ENCODE peak calls at places on chromosomes 16 and 17, in four cellular contexts. N is spleen; I is sigmoid colon; D is CD8-positive, alpha-beta T cell. F is an unnamed sample. For H3K4me1 and H3K9me3, the result is how much of the 10 kb centered on the place peaks cover.

GRCh38 chr16:87160752-87161337 is 156.3 kb downstream of the C16orf95 start:
- DNase-seq in N (no peak), D (no peak), I (no peak), F (peak)

GRCh38 chr16:84761448-84762368 is 58.1 kb upstream of the CRISPLD2 start:
- DNase-seq in N (no peak), I (peak), D (no peak), F (no peak)

GRCh38 chr17:5665164-5665563 is 80.9 kb upstream of the NLRP1 start:
- DNase-seq in I (no peak), N (no peak), D (no peak), F (no peak)

GRCh38 chr16:16867994-16868393 is 489.1 kb downstream of the NPIPA7 start:
- DNase-seq in I (no peak), N (no peak), D (no peak), F (no peak)

GRCh38 chr17:28901866-28902818 is 737 bp downstream of the DHRS13 start:
- DNase-seq in I (no peak), D (peak), N (no peak), F (peak)

GRCh38 chr17:15649861-15650391 is 30.4 kb upstream of the FBXW10B start:
- DNase-seq in D (no peak), I (peak), N (no peak), F (no peak)

GRCh38 chr17:11241611-11242226 is 706 bp downstream of the SHISA6 start:
- DNase-seq in I (no peak), N (no peak), D (no peak), F (no peak)

GRCh38 chr17:49548506-49549310 is 27.0 kb upstream of the NXPH3 start:
- DNase-seq in D (no peak), I (no peak), N (peak), F (peak)

GRCh38 chr17:65407017-65407416 is 154.4 kb downstream of the AXIN2 start:
- DNase-seq in N (no peak), D (no peak), I (no peak), F (no peak)

GRCh38 chr17:4162366-4162765 is 19.4 kb downstream of the CYB5D2 start:
- DNase-seq in D (no peak), I (no peak), N (no peak), F (no peak)

GRCh38 chr16:87305505-87306391 is 11.4 kb downstream of the C16orf95 start:
- DNase-seq in I (no peak), N (no peak), D (no peak), F (no peak)

GRCh38 chr17:52495646-52496045 is 337.1 kb upstream of the CA10 start:
- DNase-seq in N (peak), D (no peak), I (no peak), F (no peak)

GRCh38 chr16:58026705-58027340 is 1.3 kb downstream of the MMP15 start:
- DNase-seq in N (peak), I (no peak), D (no peak), F (peak)

GRCh38 chr17:81684442-81684911 is 666 bp downstream of the HGS start:
- DNase-seq in D (no peak), I (no peak), N (no peak), F (no peak)

GRCh38 chr16:57893559-57894389 is 77.2 kb downstream of the CNGB1 start:
- DNase-seq in I (no peak), D (no peak), N (no peak), F (peak)

GRCh38 chr17:39099686-39100293 is 51.6 kb downstream of the PLXDC1 start:
- DNase-seq in D (no peak), N (no peak), I (peak), F (no peak)

GRCh38 chr16:8474576-8474975 is 115.7 kb downstream of the TMEM114 start:
- DNase-seq in I (no peak), N (no peak), D (no peak), F (no peak)

GRCh38 chr17:56570199-56570598 is 23.3 kb upstream of the NOG start:
- DNase-seq in I (no peak), D (no peak), N (no peak), F (no peak)

GRCh38 chr17:55605705-55606104 is 94.5 kb upstream of the SMIM36 start:
- DNase-seq in N (no peak), D (no peak), I (no peak), F (no peak)

GRCh38 chr17:61720016-61720795 is 129.2 kb upstream of the NACA2 start:
- DNase-seq in I (no peak), D (no peak), N (no peak), F (no peak)

GRCh38 chr17:68381076-68381900 is 76.0 kb downstream of the WIPI1 start:
- DNase-seq in I (peak), N (no peak), D (no peak), F (peak)

GRCh38 chr17:38883592-38884526 is 14.0 kb downstream of the LASP1 start:
- DNase-seq in N (no peak), D (no peak), I (no peak), F (no peak)

GRCh38 chr17:38453951-38454421 is 25.7 kb downstream of the ARHGAP23 start:
- DNase-seq in D (no peak), N (no peak), I (no peak), F (no peak)

DNA sequence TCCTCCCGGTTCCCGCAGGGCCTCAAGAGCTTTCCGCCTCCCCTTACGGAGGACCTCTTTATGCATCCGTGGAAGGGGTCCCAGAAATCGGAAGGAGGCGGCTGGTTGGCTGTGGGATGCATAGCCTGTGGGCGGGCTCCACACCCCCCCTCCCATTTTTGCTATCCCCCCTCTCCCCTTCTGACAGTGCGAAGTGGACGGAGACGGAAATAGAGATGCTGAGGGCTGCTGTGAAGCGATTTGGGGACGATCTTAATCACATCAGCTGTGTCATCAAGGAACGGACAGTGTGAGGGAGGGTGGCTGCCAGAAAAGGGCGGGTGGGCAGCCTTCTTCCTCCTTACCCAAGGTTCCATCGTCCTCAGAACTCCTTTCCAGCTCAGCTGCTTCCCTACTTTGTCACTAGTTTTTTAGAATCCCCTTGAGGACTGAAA is 3.2 kb downstream of the RNASEK start:
- DNase-seq in N (peak), D (no peak), I (no peak), F (no peak)
- H3K4me1 ChIP-seq in N (half or more), D (half or more), I (under half), F (under half)

DNA sequence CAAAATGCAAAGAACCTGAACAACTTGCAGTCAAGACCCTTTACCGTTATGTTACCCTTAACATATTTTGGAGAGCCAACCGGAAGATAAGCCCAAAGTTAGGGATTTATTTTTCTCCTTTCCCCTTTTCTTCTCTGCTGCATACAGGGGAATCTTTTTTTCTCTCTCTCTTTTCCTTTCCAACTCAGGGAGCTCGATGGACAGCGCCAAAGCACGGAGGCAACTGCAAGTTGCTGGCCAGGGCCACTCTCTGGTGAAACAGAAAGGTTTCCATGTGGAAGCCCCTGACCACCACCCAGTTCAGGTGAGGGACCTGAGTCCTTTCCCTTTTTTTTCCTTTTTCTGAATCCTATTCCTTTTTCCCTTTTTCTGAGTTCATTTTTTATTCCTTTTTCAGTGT is 98.8 kb upstream of the COX10 start:
- DNase-seq in I (no peak), N (no peak), D (no peak), F (no peak)
- H3K4me3 ChIP-seq in I (no peak), N (no peak), D (no peak), F (no peak)

DNA sequence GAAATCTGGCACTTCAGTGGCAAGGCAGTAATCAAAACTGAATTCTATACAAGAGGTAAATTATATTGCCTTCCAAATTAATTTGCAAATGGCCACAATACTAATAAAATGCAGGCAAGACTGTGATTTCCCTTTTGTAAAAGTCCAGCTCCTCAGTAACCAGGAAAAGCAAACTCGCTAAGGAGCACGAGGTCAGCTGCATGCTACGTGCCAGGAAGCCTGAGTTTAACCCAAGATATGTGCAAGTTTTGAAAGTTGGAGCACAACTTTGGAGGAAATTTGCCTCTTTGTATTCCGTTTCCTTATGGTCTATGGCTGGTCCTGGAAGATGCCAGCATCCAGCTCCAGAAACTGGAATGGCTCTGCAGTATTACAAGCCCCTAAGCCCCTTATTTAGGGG is 226.8 kb upstream of the DYNLRB2 start:
- DNase-seq in N (no peak), I (no peak), D (no peak), F (no peak)
- H3K9me3 ChIP-seq in N (under half), I (under half), D (under half), F (under half)

GRCh38 chr16:48611329-48612137 is 1.6 kb upstream of the N4BP1 start:
- DNase-seq in I (no peak), D (peak), N (peak), F (no peak)
- H3K4me1 ChIP-seq in I (under half), D (half or more), N (half or more), F (under half)

GRCh38 chr17:78175643-78175981 is 7.2 kb downstream of the SYNGR2 start:
- DNase-seq in I (no peak), N (no peak), D (no peak), F (no peak)

GRCh38 chr17:78174332-78174869 is 6.0 kb downstream of the SYNGR2 start:
- DNase-seq in D (no peak), I (peak), N (peak), F (peak)

GRCh38 chr17:78173025-78173715 is 4.8 kb downstream of the SYNGR2 start:
- DNase-seq in D (no peak), N (no peak), I (no peak), F (no peak)

GRCh38 chr17:78176548-78177025 is 8.2 kb downstream of the SYNGR2 start:
- DNase-seq in D (peak), N (peak), I (peak), F (peak)

DNA sequence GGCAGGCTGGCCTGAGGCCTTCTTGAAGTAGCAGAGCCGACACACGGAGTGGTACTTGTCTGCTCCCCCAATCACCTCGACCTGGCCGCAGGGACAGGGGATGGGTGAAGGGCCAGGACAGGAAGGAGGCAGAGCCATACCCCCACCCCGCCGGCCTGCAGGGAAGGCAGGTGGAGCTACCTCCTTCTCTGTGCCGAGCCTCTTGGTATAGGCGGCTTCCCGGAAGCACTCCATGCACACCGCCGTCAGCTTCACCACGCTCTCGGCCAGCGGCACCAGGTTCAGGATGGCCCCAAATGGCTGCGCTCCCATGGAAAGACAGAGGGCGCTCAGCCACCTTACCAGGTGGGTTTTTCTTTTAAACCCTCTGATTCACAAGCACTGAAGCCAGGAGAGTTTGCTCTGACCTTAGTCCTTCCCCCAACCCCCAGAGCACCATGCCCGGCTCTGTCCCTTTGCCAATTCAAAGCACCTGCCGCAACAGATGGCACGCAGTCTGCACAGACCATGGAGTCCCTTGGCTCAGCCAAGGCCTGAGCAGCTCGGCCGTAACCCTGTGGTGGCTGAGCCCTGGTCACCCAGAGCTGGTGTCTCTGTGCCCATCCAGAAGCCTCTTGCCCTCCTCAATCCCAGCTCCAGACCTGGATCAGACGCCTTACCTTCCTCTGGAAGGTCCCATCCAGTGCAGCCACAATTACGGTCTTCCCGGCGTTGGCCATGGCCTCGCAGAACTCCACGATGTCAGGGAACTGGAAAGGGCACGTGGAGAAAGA is 6.7 kb downstream of the SYNGR2 start:
- DNase-seq in I (no peak), N (no peak), D (no peak), F (no peak)
- H3K4me3 ChIP-seq in I (no peak), N (no peak), D (no peak), F (peak)

GRCh38 chr16:74025-74424 is 1.6 kb upstream of the RHBDF1 start:
- DNase-seq in N (no peak), I (no peak), D (no peak), F (no peak)
- H3K9me3 ChIP-seq in N (under half), I (under half), D (under half), F (under half)

DNA sequence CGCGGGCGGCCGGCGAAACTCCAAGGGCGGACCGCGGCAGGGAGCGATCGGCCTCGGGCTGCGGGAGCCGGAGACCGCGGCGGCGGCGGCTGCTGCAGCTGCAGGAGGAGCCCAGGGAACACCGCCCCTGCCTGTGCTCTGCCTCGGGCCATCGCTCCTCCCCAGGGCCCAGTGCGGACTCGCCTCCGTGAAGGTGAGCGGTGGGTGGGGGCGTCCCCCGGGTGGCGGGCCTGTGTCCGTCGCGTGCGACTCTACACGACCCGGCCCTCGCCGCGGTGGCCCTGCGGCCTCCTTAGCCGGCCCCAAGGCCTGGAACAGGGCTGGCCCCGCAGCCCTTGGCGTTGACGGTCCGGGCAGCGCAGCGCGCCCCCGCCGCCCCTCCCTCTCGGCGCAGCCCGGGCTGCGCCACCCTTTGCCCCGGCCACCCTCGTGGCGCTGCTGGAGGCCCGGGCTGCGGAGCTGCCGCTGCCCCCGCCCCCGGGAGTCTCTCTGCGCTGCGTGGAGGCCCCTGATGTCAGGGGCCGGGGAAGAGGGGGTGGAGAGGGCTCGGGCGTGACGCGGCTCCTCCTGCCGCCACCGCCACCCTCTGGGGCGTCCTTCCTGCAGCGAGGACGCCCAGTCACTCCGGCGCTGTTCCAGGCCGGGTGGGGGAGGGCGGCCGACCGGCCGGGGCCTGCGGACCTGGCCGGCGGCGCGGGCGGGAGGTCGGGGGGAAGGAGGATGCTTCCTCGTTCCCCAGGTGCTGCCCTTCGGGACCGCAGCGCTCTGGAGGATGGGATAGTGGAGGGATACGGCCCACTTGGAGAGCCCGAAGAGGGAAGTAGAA is 485 bp downstream of the DYNLL2 start:
- DNase-seq in D (peak), I (peak), N (peak), F (peak)
- H3K4me1 ChIP-seq in D (under half), I (under half), N (half or more), F (under half)

GRCh38 chr16:88633684-88634140 is 4.7 kb upstream of the IL17C start:
- DNase-seq in D (peak), N (peak), I (no peak), F (peak)
- H3K4me3 ChIP-seq in D (peak), N (peak), I (peak), F (peak)